ENCODE peak calls at places on chromosomes 2 and 18, in ten cellular contexts. F is PC-9; Z is osteoblast; G is Calu3; W is adrenal gland; M is choroid plexus epithelial cell; U is fibroblast of lung; X is activated CD8-positive, alpha-beta T cell treated with anti-CD3 and anti-CD28 coated beads for 36 hours; J is H1; O is cardiac muscle cell. B is an unnamed sample.

GRCh38 chr2:237491515-237492118 is 4.6 kb downstream of the MLPH start:
- DNase-seq in O (no peak), G (no peak), F (no peak), M (no peak), U (no peak), Z (no peak), W (no peak), J (no peak), X (no peak), B (no peak)

GRCh38 chr18:13179566-13180113 is 38.9 kb upstream of the LDLRAD4 start:
- DNase-seq in W (no peak), X (peak; percentile 50), Z (no peak), J (no peak), G (no peak), U (no peak), M (no peak), F (no peak), O (no peak), B (no peak)

GRCh38 chr2:11343626-11344341 is 652 bp downstream of the ROCK2 start:
- DNase-seq in Z (peak; percentile 80), F (peak; percentile 41), W (peak; percentile 69), J (peak; percentile 76), M (no peak), G (peak; percentile 35), O (peak; percentile 27), X (peak; percentile 56), U (peak; percentile 37), B (peak; percentile 53)

GRCh38 chr2:74025971-74026612 is 41.4 kb downstream of the TET3 start:
- DNase-seq in F (no peak), O (no peak), J (no peak), M (no peak), Z (no peak), W (peak; percentile 49), G (no peak), X (peak; percentile 49), U (no peak), B (no peak)

GRCh38 chr2:3585239-3586109 is 9.4 kb upstream of the COLEC11 start:
- DNase-seq in U (peak; percentile 30), G (no peak), M (peak; percentile 96), F (no peak), Z (no peak), W (peak; percentile 86), O (peak; percentile 94), X (no peak), J (no peak), B (no peak)

GRCh38 chr2:234218261-234219180 is 168.0 kb downstream of the SPP2 start:
- DNase-seq in F (no peak), J (no peak), W (no peak), Z (no peak), U (no peak), X (no peak), G (no peak), O (peak; percentile 34), M (no peak), B (no peak)

GRCh38 chr2:224055101-224055500 is 16.0 kb upstream of the SERPINE2 start:
- DNase-seq in Z (no peak), W (no peak), G (no peak), O (no peak), M (no peak), X (no peak), J (no peak), U (no peak), F (no peak), B (no peak)

GRCh38 chr2:157364257-157364974 is 38.8 kb upstream of the ERMN start:
- DNase-seq in Z (peak; percentile 22), O (no peak), W (no peak), F (no peak), G (no peak), U (no peak), J (no peak), M (no peak), X (peak; percentile 51), B (no peak)

GRCh38 chr2:73257425-73258125 is 23.5 kb downstream of the CCT7 start:
- DNase-seq in W (no peak), F (no peak), X (peak; percentile 26), M (no peak), Z (peak; percentile 64), U (no peak), J (no peak), G (no peak), O (no peak), B (no peak)

GRCh38 chr2:239195318-239195871 is 205.4 kb downstream of the HDAC4 start:
- DNase-seq in X (no peak), J (peak; percentile 33), M (no peak), U (peak; percentile 16), W (peak; percentile 51), F (no peak), O (peak; percentile 5), G (no peak), Z (peak; percentile 18), B (no peak)

GRCh38 chr2:69948032-69948962 is 13.1 kb downstream of the ASPRV1 start:
- DNase-seq in F (no peak), Z (no peak), G (no peak), O (peak; percentile 29), W (no peak), J (no peak), X (no peak), U (no peak), M (no peak), B (no peak)

GRCh38 chr2:38933653-38934052 is 44.0 kb downstream of the ARHGEF33 start:
- DNase-seq in U (peak; percentile 23), X (no peak), W (no peak), Z (no peak), G (no peak), J (no peak), M (no peak), O (peak; percentile 46), F (no peak), B (no peak)

GRCh38 chr2:46298272-46298521 is 990 bp downstream of the EPAS1 start:
- DNase-seq in W (no peak), F (no peak), Z (no peak), O (no peak), M (no peak), X (no peak), J (peak; percentile 70), G (no peak), U (no peak), B (no peak)

GRCh38 chr2:46300406-46300832 is 3.2 kb downstream of the EPAS1 start:
- DNase-seq in G (no peak), M (no peak), W (no peak), J (no peak), O (no peak), Z (no peak), X (no peak), U (no peak), F (no peak), B (no peak)

GRCh38 chr2:46299365-46300263 is 2.4 kb downstream of the EPAS1 start:
- DNase-seq in M (peak; percentile 74), X (peak; percentile 11), F (peak; percentile 70), O (peak; percentile 89), Z (peak; percentile 90), U (peak; percentile 68), W (peak; percentile 77), G (peak; percentile 43), J (peak; percentile 56), B (no peak)

GRCh38 chr2:46297546-46298271 is 502 bp downstream of the EPAS1 start:
- DNase-seq in G (peak; percentile 81), M (no peak), X (peak; percentile 76), F (peak; percentile 86), O (no peak), J (peak; percentile 81), U (no peak), W (peak; percentile 69), Z (peak; percentile 87), B (peak; percentile 62)

DNA sequence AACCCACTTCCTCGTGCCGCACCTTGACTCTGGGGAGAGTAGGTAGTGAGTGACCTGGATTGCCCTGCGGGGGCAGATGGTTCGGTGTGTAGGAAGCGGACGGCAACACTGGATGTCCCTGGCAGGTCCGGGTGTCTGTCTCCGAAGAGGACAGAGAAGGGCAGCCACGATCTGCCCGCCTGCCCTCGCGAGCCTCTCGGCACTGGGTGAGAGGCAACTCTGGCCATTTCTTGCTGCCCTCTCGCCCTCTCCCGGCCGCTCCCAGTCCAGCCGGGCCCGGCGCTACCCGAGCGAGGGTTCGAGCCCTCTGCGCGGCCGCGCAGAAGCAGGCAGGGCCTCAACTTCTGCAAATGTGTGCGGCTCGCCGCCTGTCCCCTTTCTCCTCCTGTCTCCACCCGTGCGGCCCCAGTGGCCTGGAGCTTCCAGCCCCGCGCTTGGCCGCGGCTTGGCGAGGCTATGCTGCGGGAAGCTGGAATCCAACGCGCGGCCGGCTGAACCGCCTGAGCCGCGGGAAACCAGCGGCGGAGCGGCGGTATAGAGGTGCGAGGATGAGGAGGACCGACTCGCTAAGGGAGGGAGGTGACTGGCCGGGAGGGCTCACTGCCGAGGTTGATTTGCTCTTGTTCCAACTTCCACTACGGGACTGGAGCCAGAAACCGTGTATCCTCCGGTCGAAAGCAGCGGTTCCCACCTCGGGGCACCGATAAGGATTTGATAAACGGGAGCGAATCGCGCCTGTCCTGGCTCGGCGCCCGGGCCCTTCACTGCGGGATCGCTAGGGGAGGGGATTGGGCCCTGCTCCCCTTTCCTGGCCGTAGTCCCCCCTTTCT is 1.5 kb downstream of the EPAS1 start:
- DNase-seq in G (peak; percentile 48), M (peak; percentile 58), U (peak; percentile 39), Z (peak; percentile 97), W (peak; percentile 78), J (peak; percentile 75), O (peak; percentile 79), X (peak; percentile 45), F (peak; percentile 55), B (peak; percentile 58)
- TF ChIP-seq CTCF in G (no peak), M (peak; percentile 39), U (peak; percentile 24), Z (peak; percentile 21), W (no peak), J (peak; percentile 30), O (peak; percentile 38), X (no peak), F (peak; percentile 48), B (peak; percentile 33)

GRCh38 chr2:9474361-9475117 is at the start of gene IAH1:
- DNase-seq in G (peak; percentile 53), X (peak; percentile 63), M (peak; percentile 50), U (peak; percentile 37), W (peak; percentile 80), J (peak; percentile 54), O (peak; percentile 54), Z (peak; percentile 94), F (peak; percentile 54), B (peak; percentile 90)
- TF ChIP-seq CTCF in G (no peak), X (no peak), M (no peak), U (no peak), W (no peak), J (no peak), O (no peak), Z (no peak), F (no peak), B (no peak)

GRCh38 chr2:95231723-95232122 is 24.4 kb downstream of the ZNF892 start:
- DNase-seq in F (peak; percentile 80), J (peak; percentile 90), X (peak; percentile 70), G (peak; percentile 75), U (peak; percentile 62), W (peak; percentile 55), O (peak; percentile 89), Z (peak; percentile 83), M (peak; percentile 64), B (peak; percentile 47)
- TF ChIP-seq CTCF in F (peak; percentile 100), J (peak; percentile 41), X (peak; percentile 60), G (peak; percentile 88), U (peak; percentile 92), W (no peak), O (peak; percentile 87), Z (peak; percentile 91), M (peak; percentile 72), B (peak; percentile 55)

DNA sequence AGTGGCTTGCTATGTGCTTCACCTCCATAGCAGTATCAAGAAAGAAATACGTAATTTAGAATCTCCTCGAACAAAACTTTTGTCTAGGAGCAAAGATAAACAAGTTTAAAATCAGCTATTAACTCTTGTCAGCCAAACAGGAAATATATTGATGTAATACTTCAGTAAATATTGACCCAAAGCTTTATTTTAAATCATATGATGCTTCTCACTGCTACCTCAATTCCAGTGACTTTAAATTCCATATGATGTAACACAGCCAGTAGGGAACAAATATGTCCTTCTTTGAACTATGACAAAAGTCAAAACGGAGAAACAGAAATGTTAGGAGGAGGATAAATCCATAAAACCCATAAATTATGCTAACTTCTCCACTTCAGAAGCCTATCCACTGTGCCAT is 7.2 kb downstream of the RNF103 start:
- DNase-seq in F (no peak), X (no peak), Z (no peak), O (no peak), G (no peak), U (no peak), J (no peak), M (no peak), W (no peak), B (no peak)
- TF ChIP-seq CTCF in F (no peak), X (no peak), Z (no peak), O (no peak), G (no peak), U (no peak), J (no peak), M (no peak), W (no peak), B (no peak)

B was measured in GM10248.